ENCODE peak calls at places on chromosomes 4 and X, in eight cellular contexts. A is psoas muscle, R is neural progenitor cell, X is BJ, Q is stomach, V is cardiac fibroblast, Y is lower leg skin, G is DND-41. I is an unnamed sample.

GRCh38 chr4:14294611-14295010 is 667.1 kb upstream of the BOD1L1 start:
- DNase-seq in X (no peak), R (no peak), V (peak; percentile 36), Q (no peak), G (no peak), Y (no peak), A (no peak), I (no peak)

GRCh38 chr4:158043971-158044618 is 128.7 kb downstream of the GASK1B start:
- DNase-seq in A (peak; percentile 42), V (no peak), X (no peak), Q (no peak), G (no peak), R (no peak), Y (no peak), I (no peak)

GRCh38 chr4:16731776-16732380 is 166.6 kb downstream of the LDB2 start:
- DNase-seq in R (no peak), V (no peak), Y (no peak), Q (no peak), G (no peak), X (no peak), A (no peak), I (no peak)

GRCh38 chr4:89837385-89837995 is 529 bp upstream of the SNCA start:
- DNase-seq in Q (no peak), R (peak; percentile 72), V (peak; percentile 5), Y (no peak), X (no peak), A (no peak), G (peak; percentile 71), I (no peak)

GRCh38 chr4:143382539-143382938 is 45.9 kb downstream of the GAB1 start:
- DNase-seq in X (no peak), A (no peak), Y (no peak), Q (no peak), R (no peak), V (peak; percentile 43), G (no peak), I (no peak)

GRCh38 chr4:21512351-21512750 is 436.2 kb downstream of the KCNIP4 start:
- DNase-seq in R (peak; percentile 64), X (peak; percentile 2), V (peak; percentile 68), G (no peak), Y (no peak), A (no peak), Q (no peak), I (no peak)

GRCh38 chrX:97332963-97333362 is 449.3 kb downstream of the RPA4 start:
- DNase-seq in Q (no peak), G (no peak), V (peak; percentile 17), X (no peak), R (no peak), Y (no peak), A (no peak), I (no peak)

GRCh38 chr4:17690135-17690534 is 75.7 kb downstream of the MED28 start:
- DNase-seq in V (no peak), R (no peak), G (no peak), Q (no peak), X (no peak), Y (no peak), A (no peak), I (no peak)

GRCh38 chr4:53240573-53240972 is 125.3 kb downstream of the SCFD2 start:
- DNase-seq in Q (no peak), A (no peak), G (no peak), V (no peak), X (no peak), Y (no peak), R (no peak), I (no peak)

GRCh38 chr4:85778809-85779124 is 303.8 kb downstream of the ARHGAP24 start:
- DNase-seq in V (peak; percentile 74), Y (no peak), X (no peak), R (no peak), G (no peak), A (no peak), Q (no peak), I (no peak)

GRCh38 chr4:185040523-185040922 is 22.2 kb downstream of the HELT start:
- DNase-seq in Y (no peak), Q (no peak), X (no peak), R (no peak), V (no peak), A (no peak), G (peak; percentile 10), I (no peak)

GRCh38 chr4:185035284-185035683 is 17.0 kb downstream of the HELT start:
- DNase-seq in Y (no peak), V (no peak), X (no peak), R (no peak), A (no peak), G (no peak), Q (no peak), I (no peak)

GRCh38 chr4:185036842-185037241 is 18.6 kb downstream of the HELT start:
- DNase-seq in G (no peak), Y (no peak), X (no peak), V (no peak), R (peak; percentile 21), A (no peak), Q (no peak), I (no peak)

GRCh38 chr4:185036019-185036418 is 17.7 kb downstream of the HELT start:
- DNase-seq in G (no peak), X (no peak), Q (no peak), V (no peak), Y (no peak), R (no peak), A (no peak), I (no peak)

DNA sequence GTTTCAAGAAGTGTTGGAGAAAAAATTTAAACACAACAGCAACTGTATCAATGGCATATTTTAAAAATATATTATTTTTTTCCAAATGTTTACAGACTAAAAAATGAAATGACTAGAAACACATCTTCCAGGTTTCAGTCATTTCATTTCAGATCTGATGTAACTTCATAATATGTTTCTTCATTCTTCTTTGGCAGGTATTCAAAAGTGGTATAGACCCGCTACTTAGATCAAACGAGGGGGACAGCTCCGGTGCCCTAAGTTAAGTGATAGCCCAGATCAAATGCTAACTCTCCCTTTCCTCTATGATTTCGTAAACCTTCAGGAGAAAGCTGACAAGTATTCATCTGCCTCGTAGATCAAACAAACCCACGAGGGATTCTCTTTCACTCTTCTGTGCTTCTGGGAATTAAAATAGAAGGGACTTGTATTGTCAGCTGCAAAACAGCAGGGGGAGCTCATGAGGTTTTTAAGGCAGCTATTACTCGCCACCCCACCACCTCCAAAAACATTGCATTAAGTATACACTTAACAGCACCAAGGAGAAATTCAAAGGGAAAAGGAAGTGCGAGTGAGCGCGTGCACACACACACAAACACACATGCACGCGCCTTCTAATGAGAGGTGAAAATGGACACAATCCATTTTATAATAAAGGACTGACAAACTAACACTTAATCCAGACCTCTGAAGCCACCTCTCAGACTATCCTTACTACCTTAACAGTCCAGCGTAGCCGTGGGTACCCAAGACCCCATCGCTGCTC is 21.4 kb downstream of the HELT start:
- DNase-seq in R (peak; percentile 63), Y (peak; percentile 20), G (peak; percentile 57), V (peak; percentile 79), Q (peak; percentile 67), X (peak; percentile 3), A (no peak), I (peak; percentile 58)
- H3K4me3 ChIP-seq in R (no peak overlapping the region), Y (no peak overlapping the region), G (peak overlapping the region; percentile 23), V (no peak overlapping the region), Q (no peak overlapping the region), X (peak overlapping the region; percentile 18), A (peak overlapping the region; percentile 42), I (no peak overlapping the region)

GRCh38 chr4:173051697-173052096 is 116.9 kb upstream of the GALNT7 start:
- DNase-seq in R (no peak), V (peak; percentile 52), A (no peak), Q (no peak), Y (no peak), X (peak; percentile 2), G (no peak), I (no peak)
- H3K4me3 ChIP-seq in R (no peak overlapping the region), V (no peak overlapping the region), A (peak overlapping the region; percentile 9), Q (peak overlapping the region; percentile 8), Y (no peak overlapping the region), X (no peak overlapping the region), G (no peak overlapping the region), I (no peak overlapping the region)

GRCh38 chr4:73707918-73708577 is 32.3 kb upstream of the CXCL8 start:
- DNase-seq in Q (peak; percentile 60), R (no peak), V (peak; percentile 95), G (peak; percentile 48), Y (peak; percentile 35), A (no peak), X (peak; percentile 73), I (no peak)
- H3K4me3 ChIP-seq in Q (no peak overlapping the region), R (no peak overlapping the region), V (no peak overlapping the region), G (no peak overlapping the region), Y (no peak overlapping the region), A (no peak overlapping the region), X (no peak overlapping the region), I (no peak overlapping the region)

DNA sequence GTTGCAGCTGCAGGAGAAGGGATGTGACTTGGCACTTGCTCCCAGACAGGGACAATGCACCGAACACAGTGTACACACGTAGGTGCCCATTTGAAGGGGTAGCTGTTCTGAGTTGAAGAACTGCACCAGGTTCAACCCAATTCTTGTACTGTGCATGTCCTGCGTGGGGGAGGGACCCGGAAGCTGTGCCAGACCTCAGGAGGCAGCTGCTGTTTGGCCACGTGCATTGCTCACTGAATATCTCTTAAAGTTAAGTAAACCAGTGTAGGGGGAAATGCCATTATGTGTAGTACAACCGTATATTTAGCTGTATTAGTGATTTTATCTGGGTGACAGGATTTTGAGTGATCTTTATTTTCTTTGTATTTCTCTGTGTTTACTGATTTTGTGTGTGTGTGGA is 12.0 kb upstream of the RBBP7 start:
- DNase-seq in Y (no peak), X (no peak), A (peak; percentile 68), Q (peak; percentile 51), V (peak; percentile 29), G (peak; percentile 28), R (peak; percentile 2), I (no peak)
- H3K4me3 ChIP-seq in Y (no peak overlapping the region), X (peak overlapping the region; percentile 47), A (peak overlapping the region; percentile 62), Q (peak overlapping the region; percentile 49), V (peak overlapping the region; percentile 39), G (peak overlapping the region; percentile 56), R (peak overlapping the region; percentile 53), I (peak overlapping the region; percentile 48)

GRCh38 chrX:53266175-53266574 is 15.2 kb downstream of the IQSEC2 start:
- DNase-seq in G (no peak), X (no peak), R (no peak), Y (no peak), V (no peak), Q (no peak), A (no peak), I (no peak)
- H3K4me3 ChIP-seq in G (no peak overlapping the region), X (no peak overlapping the region), R (no peak overlapping the region), Y (no peak overlapping the region), V (no peak overlapping the region), Q (no peak overlapping the region), A (no peak overlapping the region), I (no peak overlapping the region)

DNA sequence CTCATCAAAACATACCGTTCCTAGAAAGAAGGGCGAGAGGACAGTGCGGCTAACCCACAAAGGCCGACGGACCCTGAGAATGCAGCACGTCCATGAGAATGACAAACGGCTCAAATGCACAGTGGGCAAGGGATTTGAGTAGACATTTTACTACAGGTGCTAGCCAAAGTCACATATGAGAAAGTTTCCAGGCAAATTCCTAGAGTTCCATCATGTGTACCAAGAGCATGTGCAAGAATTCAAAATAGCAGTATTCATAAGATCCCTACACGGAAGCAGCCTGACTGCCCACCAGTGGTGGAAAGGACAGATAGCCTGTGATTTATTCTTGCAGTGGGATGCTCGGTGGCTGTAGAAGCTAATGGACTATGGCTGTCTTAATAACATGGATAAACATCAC is 67.9 kb downstream of the RGS12 start:
- DNase-seq in Q (no peak), Y (no peak), V (no peak), R (no peak), X (no peak), G (no peak), A (no peak), I (no peak)
- H3K4me3 ChIP-seq in Q (no peak overlapping the region), Y (no peak overlapping the region), V (no peak overlapping the region), R (no peak overlapping the region), X (no peak overlapping the region), G (no peak overlapping the region), A (no peak overlapping the region), I (no peak overlapping the region)

GRCh38 chr4:141258558-141258957 is 37.9 kb downstream of the ZNF330 start:
- DNase-seq in X (no peak), R (no peak), Y (no peak), V (no peak), A (no peak), G (no peak), Q (no peak), I (no peak)
- H3K4me3 ChIP-seq in X (no peak overlapping the region), R (no peak overlapping the region), Y (no peak overlapping the region), V (no peak overlapping the region), A (no peak overlapping the region), G (no peak overlapping the region), Q (no peak overlapping the region), I (no peak overlapping the region)

I was measured in Caco-2.